ENCODE peak calls at places on chromosomes 13 and 19, in eight cellular contexts. One of them, this sample, is unnamed.

GRCh38 chr13:52760078-52760477 is 20.5 kb upstream of the CNMD start:
- DNase-seq in astrocyte: no peak
- DNase-seq in spleen: no peak
- DNase-seq in CD8-positive, alpha-beta T cell: no peak
- DNase-seq in PC-3: no peak
- DNase-seq in mucosa of descending colon: no peak
- DNase-seq in fibroblast of the aortic adventitia: no peak
- DNase-seq in PC-9: no peak
- DNase-seq in this sample: no peak

GRCh38 chr19:2613507-2614295 is 88.8 kb downstream of the GNG7 start:
- DNase-seq in PC-9: no peak
- DNase-seq in fibroblast of the aortic adventitia: peak
- DNase-seq in CD8-positive, alpha-beta T cell: peak
- DNase-seq in mucosa of descending colon: no peak
- DNase-seq in spleen: peak
- DNase-seq in astrocyte: no peak
- DNase-seq in PC-3: peak
- DNase-seq in this sample: peak

GRCh38 chr13:26883613-26884257 is 123.1 kb upstream of the GPR12 start:
- DNase-seq in astrocyte: no peak
- DNase-seq in mucosa of descending colon: no peak
- DNase-seq in spleen: no peak
- DNase-seq in fibroblast of the aortic adventitia: no peak
- DNase-seq in CD8-positive, alpha-beta T cell: no peak
- DNase-seq in PC-3: no peak
- DNase-seq in PC-9: no peak
- DNase-seq in this sample: no peak

GRCh38 chr13:44543424-44543823 is 32.7 kb downstream of the TSC22D1 start:
- DNase-seq in spleen: no peak
- DNase-seq in PC-3: no peak
- DNase-seq in PC-9: no peak
- DNase-seq in mucosa of descending colon: no peak
- DNase-seq in CD8-positive, alpha-beta T cell: no peak
- DNase-seq in astrocyte: no peak
- DNase-seq in fibroblast of the aortic adventitia: no peak
- DNase-seq in this sample: no peak

GRCh38 chr13:42246541-42246940 is 25.4 kb upstream of the AKAP11 start:
- DNase-seq in mucosa of descending colon: no peak
- DNase-seq in PC-9: no peak
- DNase-seq in astrocyte: no peak
- DNase-seq in PC-3: no peak
- DNase-seq in CD8-positive, alpha-beta T cell: no peak
- DNase-seq in fibroblast of the aortic adventitia: no peak
- DNase-seq in spleen: no peak
- DNase-seq in this sample: no peak

GRCh38 chr19:1774999-1775772 is 21.9 kb downstream of the ONECUT3 start:
- DNase-seq in CD8-positive, alpha-beta T cell: no peak
- DNase-seq in PC-3: no peak
- DNase-seq in fibroblast of the aortic adventitia: no peak
- DNase-seq in astrocyte: no peak
- DNase-seq in PC-9: no peak
- DNase-seq in mucosa of descending colon: no peak
- DNase-seq in spleen: no peak
- DNase-seq in this sample: no peak

GRCh38 chr13:87331178-87331577 is 340.0 kb upstream of the SLITRK5 start:
- DNase-seq in PC-3: no peak
- DNase-seq in CD8-positive, alpha-beta T cell: no peak
- DNase-seq in spleen: no peak
- DNase-seq in PC-9: peak
- DNase-seq in astrocyte: peak
- DNase-seq in fibroblast of the aortic adventitia: no peak
- DNase-seq in mucosa of descending colon: no peak
- DNase-seq in this sample: peak

GRCh38 chr13:101942038-101942437 is 459.8 kb downstream of the FGF14 start:
- DNase-seq in fibroblast of the aortic adventitia: peak
- DNase-seq in PC-9: peak
- DNase-seq in mucosa of descending colon: peak
- DNase-seq in spleen: no peak
- DNase-seq in PC-3: peak
- DNase-seq in astrocyte: peak
- DNase-seq in CD8-positive, alpha-beta T cell: no peak
- DNase-seq in this sample: peak

GRCh38 chr13:34654682-34655081 is 287.4 kb upstream of the NBEA start:
- DNase-seq in PC-3: no peak
- DNase-seq in spleen: no peak
- DNase-seq in CD8-positive, alpha-beta T cell: no peak
- DNase-seq in astrocyte: peak
- DNase-seq in fibroblast of the aortic adventitia: no peak
- DNase-seq in PC-9: no peak
- DNase-seq in mucosa of descending colon: no peak
- DNase-seq in this sample: peak

GRCh38 chr19:1847684-1848398 is 442 bp downstream of the REXO1 start:
- DNase-seq in PC-3: peak
- DNase-seq in fibroblast of the aortic adventitia: peak
- DNase-seq in PC-9: no peak
- DNase-seq in astrocyte: no peak
- DNase-seq in CD8-positive, alpha-beta T cell: no peak
- DNase-seq in mucosa of descending colon: no peak
- DNase-seq in spleen: peak
- DNase-seq in this sample: peak

GRCh38 chr19:32345261-32346207 is at the start of gene ZNF507:
- DNase-seq in PC-3: peak
- DNase-seq in astrocyte: peak
- DNase-seq in fibroblast of the aortic adventitia: peak
- DNase-seq in CD8-positive, alpha-beta T cell: peak
- DNase-seq in mucosa of descending colon: peak
- DNase-seq in PC-9: peak
- DNase-seq in spleen: peak
- DNase-seq in this sample: peak

GRCh38 chr13:34459856-34460255 is 482.2 kb upstream of the NBEA start:
- DNase-seq in CD8-positive, alpha-beta T cell: no peak
- DNase-seq in fibroblast of the aortic adventitia: no peak
- DNase-seq in mucosa of descending colon: no peak
- DNase-seq in PC-9: no peak
- DNase-seq in astrocyte: no peak
- DNase-seq in PC-3: no peak
- DNase-seq in spleen: no peak
- DNase-seq in this sample: no peak

GRCh38 chr19:45574526-45574925 is 10.1 kb downstream of the OPA3 start:
- DNase-seq in spleen: no peak
- DNase-seq in PC-9: no peak
- DNase-seq in CD8-positive, alpha-beta T cell: no peak
- DNase-seq in mucosa of descending colon: no peak
- DNase-seq in PC-3: no peak
- DNase-seq in astrocyte: no peak
- DNase-seq in fibroblast of the aortic adventitia: no peak
- DNase-seq in this sample: no peak

GRCh38 chr19:35112995-35113693 is 2.5 kb upstream of the FXYD3 start:
- DNase-seq in PC-9: no peak
- DNase-seq in PC-3: no peak
- DNase-seq in spleen: no peak
- DNase-seq in mucosa of descending colon: no peak
- DNase-seq in CD8-positive, alpha-beta T cell: no peak
- DNase-seq in astrocyte: no peak
- DNase-seq in fibroblast of the aortic adventitia: no peak
- DNase-seq in this sample: no peak

GRCh38 chr19:47110521-47111080 is 3.0 kb downstream of the ZC3H4 start:
- DNase-seq in PC-9: no peak
- DNase-seq in spleen: peak
- DNase-seq in CD8-positive, alpha-beta T cell: peak
- DNase-seq in PC-3: peak
- DNase-seq in mucosa of descending colon: peak
- DNase-seq in astrocyte: no peak
- DNase-seq in fibroblast of the aortic adventitia: no peak
- DNase-seq in this sample: no peak

GRCh38 chr13:44523176-44524017 is 52.7 kb downstream of the TSC22D1 start:
- DNase-seq in PC-9: peak
- DNase-seq in mucosa of descending colon: no peak
- DNase-seq in CD8-positive, alpha-beta T cell: no peak
- DNase-seq in astrocyte: peak
- DNase-seq in PC-3: peak
- DNase-seq in fibroblast of the aortic adventitia: peak
- DNase-seq in spleen: no peak
- DNase-seq in this sample: peak

GRCh38 chr13:49347650-49348385 is 96.0 kb downstream of the CAB39L start:
- DNase-seq in PC-3: no peak
- DNase-seq in CD8-positive, alpha-beta T cell: no peak
- DNase-seq in mucosa of descending colon: no peak
- DNase-seq in spleen: no peak
- DNase-seq in fibroblast of the aortic adventitia: no peak
- DNase-seq in PC-9: no peak
- DNase-seq in astrocyte: no peak
- DNase-seq in this sample: no peak

GRCh38 chr13:59991395-59991794 is 172.3 kb downstream of the DIAPH3 start:
- DNase-seq in PC-3: no peak
- DNase-seq in PC-9: no peak
- DNase-seq in spleen: no peak
- DNase-seq in mucosa of descending colon: no peak
- DNase-seq in astrocyte: no peak
- DNase-seq in fibroblast of the aortic adventitia: no peak
- DNase-seq in CD8-positive, alpha-beta T cell: no peak
- DNase-seq in this sample: no peak

GRCh38 chr13:39159393-39159792 is 121.1 kb downstream of the NHLRC3 start:
- DNase-seq in PC-9: no peak
- DNase-seq in fibroblast of the aortic adventitia: no peak
- DNase-seq in PC-3: no peak
- DNase-seq in spleen: no peak
- DNase-seq in CD8-positive, alpha-beta T cell: no peak
- DNase-seq in astrocyte: no peak
- DNase-seq in mucosa of descending colon: no peak
- DNase-seq in this sample: no peak

DNA sequence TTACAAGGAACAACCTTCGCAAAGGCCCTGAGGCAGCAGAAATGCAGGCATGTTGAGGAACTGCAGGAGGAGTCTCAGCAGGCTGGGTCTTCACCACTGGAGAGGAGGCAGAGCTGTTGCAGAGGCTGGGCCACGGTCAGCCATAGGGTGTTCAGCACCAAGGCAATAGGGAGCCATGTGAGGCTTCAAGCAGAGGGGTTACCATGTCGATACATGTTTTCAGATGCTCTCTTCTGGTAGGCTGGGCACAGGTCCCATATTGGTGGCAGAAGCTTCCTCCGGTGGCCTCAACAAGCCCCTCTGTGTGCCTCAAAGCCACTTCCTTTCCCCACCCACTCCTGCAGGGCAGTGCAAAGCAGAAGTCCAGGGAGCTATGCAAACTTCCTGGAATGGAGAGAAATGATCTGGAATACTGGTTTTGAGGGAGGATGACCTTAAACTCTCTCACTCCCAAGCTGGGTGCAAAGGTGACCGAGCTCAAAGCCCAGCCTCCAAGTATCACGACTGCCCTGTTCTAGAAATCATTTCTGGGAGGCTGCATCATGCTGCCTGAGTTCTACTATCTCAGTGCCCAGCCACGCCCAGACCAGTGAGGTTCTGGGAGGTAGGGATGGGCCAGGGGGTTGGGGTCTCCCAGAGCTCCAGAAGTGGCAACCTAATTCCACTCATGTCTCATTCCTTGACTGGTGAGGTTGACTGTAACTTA is at the start of gene FUT6:
- DNase-seq in PC-3: no peak
- DNase-seq in astrocyte: no peak
- DNase-seq in fibroblast of the aortic adventitia: no peak
- DNase-seq in CD8-positive, alpha-beta T cell: no peak
- DNase-seq in PC-9: no peak
- DNase-seq in mucosa of descending colon: peak
- DNase-seq in spleen: no peak
- DNase-seq in this sample: no peak
- H3K4me3 ChIP-seq in PC-3: no peak
- H3K4me3 ChIP-seq in astrocyte: no peak
- H3K4me3 ChIP-seq in fibroblast of the aortic adventitia: no peak
- H3K4me3 ChIP-seq in CD8-positive, alpha-beta T cell: no peak
- H3K4me3 ChIP-seq in PC-9: no peak
- H3K4me3 ChIP-seq in mucosa of descending colon: peak
- H3K4me3 ChIP-seq in spleen: no peak
- H3K4me3 ChIP-seq in this sample: no peak

GRCh38 chr19:10568826-10569651 is at the start of gene CDKN2D:
- DNase-seq in PC-9: peak
- DNase-seq in spleen: peak
- DNase-seq in CD8-positive, alpha-beta T cell: peak
- DNase-seq in astrocyte: peak
- DNase-seq in fibroblast of the aortic adventitia: peak
- DNase-seq in mucosa of descending colon: peak
- DNase-seq in PC-3: peak
- DNase-seq in this sample: peak
- TF ChIP-seq CTCF in PC-9: peak
- TF ChIP-seq CTCF in spleen: peak
- TF ChIP-seq CTCF in CD8-positive, alpha-beta T cell: no peak
- TF ChIP-seq CTCF in astrocyte: no peak
- TF ChIP-seq CTCF in fibroblast of the aortic adventitia: no peak
- TF ChIP-seq CTCF in mucosa of descending colon: peak
- TF ChIP-seq CTCF in PC-3: no peak
- TF ChIP-seq CTCF in this sample: no peak

GRCh38 chr13:99985886-99986527 is 4.4 kb downstream of the ZIC2 start:
- DNase-seq in fibroblast of the aortic adventitia: no peak
- DNase-seq in mucosa of descending colon: no peak
- DNase-seq in spleen: no peak
- DNase-seq in PC-3: no peak
- DNase-seq in astrocyte: no peak
- DNase-seq in CD8-positive, alpha-beta T cell: no peak
- DNase-seq in PC-9: no peak
- DNase-seq in this sample: no peak
- H3K4me3 ChIP-seq in fibroblast of the aortic adventitia: no peak
- H3K4me3 ChIP-seq in mucosa of descending colon: no peak
- H3K4me3 ChIP-seq in spleen: no peak
- H3K4me3 ChIP-seq in PC-3: no peak
- H3K4me3 ChIP-seq in astrocyte: peak
- H3K4me3 ChIP-seq in CD8-positive, alpha-beta T cell: no peak
- H3K4me3 ChIP-seq in PC-9: no peak
- H3K4me3 ChIP-seq in this sample: no peak

GRCh38 chr13:99269627-99270252 is 11.6 kb upstream of the GPR18 start:
- DNase-seq in PC-9: no peak
- DNase-seq in CD8-positive, alpha-beta T cell: peak
- DNase-seq in mucosa of descending colon: peak
- DNase-seq in fibroblast of the aortic adventitia: peak
- DNase-seq in astrocyte: peak
- DNase-seq in PC-3: peak
- DNase-seq in spleen: no peak
- DNase-seq in this sample: peak
- TF ChIP-seq CTCF in PC-9: peak
- TF ChIP-seq CTCF in CD8-positive, alpha-beta T cell: peak
- TF ChIP-seq CTCF in mucosa of descending colon: no peak
- TF ChIP-seq CTCF in fibroblast of the aortic adventitia: peak
- TF ChIP-seq CTCF in astrocyte: peak
- TF ChIP-seq CTCF in PC-3: peak
- TF ChIP-seq CTCF in spleen: peak
- TF ChIP-seq CTCF in this sample: peak

This sample was measured in AG10803.